ENCODE peak calls at places on chromosomes 13 and 19, in five cellular contexts. One of them, this sample, is unnamed.

GRCh38 chr13:31545616-31546015 is 193.7 kb upstream of the RXFP2 start:
- DNase-seq in DND-41: no peak
- DNase-seq in thoracic aorta: no peak
- DNase-seq in fibroblast of pulmonary artery: peak; percentile 49
- DNase-seq in A673: no peak
- DNase-seq in this sample: no peak

GRCh38 chr19:1027953-1028902 is 1.8 kb downstream of the CNN2 start:
- DNase-seq in DND-41: peak; percentile 74
- DNase-seq in thoracic aorta: no peak
- DNase-seq in fibroblast of pulmonary artery: peak; percentile 94
- DNase-seq in A673: peak; percentile 90
- DNase-seq in this sample: peak; percentile 94

GRCh38 chr19:16124953-16125352 is 13.3 kb downstream of the RAB8A start:
- DNase-seq in DND-41: no peak
- DNase-seq in thoracic aorta: no peak
- DNase-seq in fibroblast of pulmonary artery: no peak
- DNase-seq in A673: no peak
- DNase-seq in this sample: no peak

GRCh38 chr19:17553256-17553655 is 2.2 kb upstream of the COLGALT1 start:
- DNase-seq in DND-41: peak; percentile 53
- DNase-seq in thoracic aorta: no peak
- DNase-seq in fibroblast of pulmonary artery: peak; percentile 99
- DNase-seq in A673: peak; percentile 97
- DNase-seq in this sample: peak; percentile 81

GRCh38 chr13:43089912-43090498 is 66.6 kb downstream of the DNAJC15 start:
- DNase-seq in DND-41: no peak
- DNase-seq in thoracic aorta: no peak
- DNase-seq in fibroblast of pulmonary artery: no peak
- DNase-seq in A673: no peak
- DNase-seq in this sample: no peak

GRCh38 chr13:23790591-23791170 is 98.5 kb downstream of the MIPEP start:
- DNase-seq in DND-41: no peak
- DNase-seq in thoracic aorta: no peak
- DNase-seq in fibroblast of pulmonary artery: peak; percentile 85
- DNase-seq in A673: no peak
- DNase-seq in this sample: peak; percentile 58

GRCh38 chr19:9075064-9075964 is 11.5 kb upstream of the OR1M1 start:
- DNase-seq in DND-41: peak; percentile 50
- DNase-seq in thoracic aorta: peak; percentile 50
- DNase-seq in fibroblast of pulmonary artery: peak; percentile 98
- DNase-seq in A673: peak; percentile 98
- DNase-seq in this sample: peak; percentile 0

GRCh38 chr13:113176292-113176691 is 17.8 kb downstream of the PROZ start:
- DNase-seq in DND-41: no peak
- DNase-seq in thoracic aorta: no peak
- DNase-seq in fibroblast of pulmonary artery: no peak
- DNase-seq in A673: no peak
- DNase-seq in this sample: no peak

GRCh38 chr13:40565282-40566148 is 100.9 kb downstream of the FOXO1 start:
- DNase-seq in DND-41: no peak
- DNase-seq in thoracic aorta: no peak
- DNase-seq in fibroblast of pulmonary artery: no peak
- DNase-seq in A673: no peak
- DNase-seq in this sample: no peak

GRCh38 chr13:106680796-106681482 is 113.0 kb upstream of the ARGLU1 start:
- DNase-seq in DND-41: no peak
- DNase-seq in thoracic aorta: no peak
- DNase-seq in fibroblast of pulmonary artery: no peak
- DNase-seq in A673: no peak
- DNase-seq in this sample: no peak

GRCh38 chr19:7153008-7153407 is 83.5 kb downstream of the ZNF557 start:
- DNase-seq in DND-41: no peak
- DNase-seq in thoracic aorta: no peak
- DNase-seq in fibroblast of pulmonary artery: no peak
- DNase-seq in A673: no peak
- DNase-seq in this sample: no peak

GRCh38 chr19:54162241-54162805 is 2.8 kb upstream of the LENG1 start:
- DNase-seq in DND-41: peak; percentile 88
- DNase-seq in thoracic aorta: peak; percentile 40
- DNase-seq in fibroblast of pulmonary artery: peak; percentile 62
- DNase-seq in A673: peak; percentile 85
- DNase-seq in this sample: no peak

GRCh38 chr19:45569619-45570421 is 14.8 kb downstream of the OPA3 start:
- DNase-seq in DND-41: peak; percentile 47
- DNase-seq in thoracic aorta: no peak
- DNase-seq in fibroblast of pulmonary artery: peak; percentile 46
- DNase-seq in A673: peak; percentile 58
- DNase-seq in this sample: no peak

GRCh38 chr13:113997845-113998751 is 24.2 kb upstream of the C13orf46 start:
- DNase-seq in DND-41: no peak
- DNase-seq in thoracic aorta: peak; percentile 68
- DNase-seq in fibroblast of pulmonary artery: peak; percentile 50
- DNase-seq in A673: no peak
- DNase-seq in this sample: peak; percentile 10

GRCh38 chr13:29480893-29481525 is 114.5 kb downstream of the SLC7A1 start:
- DNase-seq in DND-41: no peak
- DNase-seq in thoracic aorta: no peak
- DNase-seq in fibroblast of pulmonary artery: no peak
- DNase-seq in A673: no peak
- DNase-seq in this sample: no peak

GRCh38 chr19:4730740-4731171 is 7.1 kb upstream of the DPP9 start:
- DNase-seq in DND-41: peak; percentile 60
- DNase-seq in thoracic aorta: no peak
- DNase-seq in fibroblast of pulmonary artery: no peak
- DNase-seq in A673: peak; percentile 29
- DNase-seq in this sample: no peak

GRCh38 chr19:2188708-2189385 is 25.1 kb downstream of the DOT1L start:
- DNase-seq in DND-41: no peak
- DNase-seq in thoracic aorta: no peak
- DNase-seq in fibroblast of pulmonary artery: no peak
- DNase-seq in A673: no peak
- DNase-seq in this sample: no peak

GRCh38 chr19:13834308-13834790 is 39.1 kb downstream of the ZSWIM4 start:
- DNase-seq in DND-41: no peak
- DNase-seq in thoracic aorta: no peak
- DNase-seq in fibroblast of pulmonary artery: no peak
- DNase-seq in A673: no peak
- DNase-seq in this sample: no peak

GRCh38 chr19:41552558-41552957 is 23.4 kb upstream of the CEACAM21 start:
- DNase-seq in DND-41: no peak
- DNase-seq in thoracic aorta: no peak
- DNase-seq in fibroblast of pulmonary artery: no peak
- DNase-seq in A673: no peak
- DNase-seq in this sample: no peak

GRCh38 chr19:3932931-3933810 is at the start of gene NMRK2:
- DNase-seq in DND-41: no peak
- DNase-seq in thoracic aorta: no peak
- DNase-seq in fibroblast of pulmonary artery: no peak
- DNase-seq in A673: no peak
- DNase-seq in this sample: no peak

GRCh38 chr13:74450525-74450845 is 316.3 kb upstream of the KLF12 start:
- DNase-seq in DND-41: no peak
- DNase-seq in thoracic aorta: no peak
- DNase-seq in fibroblast of pulmonary artery: no peak
- DNase-seq in A673: no peak
- DNase-seq in this sample: no peak

GRCh38 chr13:107216046-107216715 is 648.2 kb upstream of the ARGLU1 start:
- DNase-seq in DND-41: no peak
- DNase-seq in thoracic aorta: no peak
- DNase-seq in fibroblast of pulmonary artery: no peak
- DNase-seq in A673: peak; percentile 40
- DNase-seq in this sample: no peak

GRCh38 chr19:13033819-13034611 is 38.7 kb downstream of the NFIX start:
- DNase-seq in DND-41: peak; percentile 57
- DNase-seq in thoracic aorta: no peak
- DNase-seq in fibroblast of pulmonary artery: peak; percentile 71
- DNase-seq in A673: peak; percentile 57
- DNase-seq in this sample: no peak

GRCh38 chr19:54969647-54970046 is 3.5 kb downstream of the NLRP2 start:
- DNase-seq in DND-41: no peak
- DNase-seq in thoracic aorta: no peak
- DNase-seq in fibroblast of pulmonary artery: no peak
- DNase-seq in A673: no peak
- DNase-seq in this sample: no peak

GRCh38 chr19:39951686-39952085 is 17.3 kb upstream of the FCGBP start:
- DNase-seq in DND-41: peak; percentile 2
- DNase-seq in thoracic aorta: no peak
- DNase-seq in fibroblast of pulmonary artery: peak; percentile 74
- DNase-seq in A673: no peak
- DNase-seq in this sample: no peak

GRCh38 chr19:4911314-4911713 is 2.0 kb downstream of the UHRF1 start:
- DNase-seq in DND-41: no peak
- DNase-seq in thoracic aorta: no peak
- DNase-seq in fibroblast of pulmonary artery: no peak
- DNase-seq in A673: peak; percentile 36
- DNase-seq in this sample: no peak

GRCh38 chr13:36445806-36446423 is 13.6 kb downstream of the CCNA1 start:
- DNase-seq in DND-41: no peak
- DNase-seq in thoracic aorta: no peak
- DNase-seq in fibroblast of pulmonary artery: peak; percentile 76
- DNase-seq in A673: no peak
- DNase-seq in this sample: no peak

GRCh38 chr19:6761053-6761676 is 6.1 kb downstream of the SH2D3A start:
- DNase-seq in DND-41: peak; percentile 53
- DNase-seq in thoracic aorta: no peak
- DNase-seq in fibroblast of pulmonary artery: no peak
- DNase-seq in A673: peak; percentile 70
- DNase-seq in this sample: no peak

GRCh38 chr13:75792526-75793187 is 156.5 kb downstream of the LMO7 start:
- DNase-seq in DND-41: no peak
- DNase-seq in thoracic aorta: no peak
- DNase-seq in fibroblast of pulmonary artery: peak; percentile 45
- DNase-seq in A673: no peak
- DNase-seq in this sample: no peak

GRCh38 chr19:33298146-33298911 is 4.0 kb downstream of the CEBPA start:
- DNase-seq in DND-41: no peak
- DNase-seq in thoracic aorta: no peak
- DNase-seq in fibroblast of pulmonary artery: no peak
- DNase-seq in A673: no peak
- DNase-seq in this sample: no peak

GRCh38 chr19:17614476-17614875 is 59.0 kb downstream of the COLGALT1 start:
- DNase-seq in DND-41: no peak
- DNase-seq in thoracic aorta: no peak
- DNase-seq in fibroblast of pulmonary artery: no peak
- DNase-seq in A673: no peak
- DNase-seq in this sample: no peak

GRCh38 chr13:111174377-111174776 is 59.3 kb downstream of the ARHGEF7 start:
- DNase-seq in DND-41: no peak
- DNase-seq in thoracic aorta: no peak
- DNase-seq in fibroblast of pulmonary artery: no peak
- DNase-seq in A673: no peak
- DNase-seq in this sample: no peak

GRCh38 chr13:35309711-35310110 is 166.8 kb downstream of the MAB21L1 start:
- DNase-seq in DND-41: no peak
- DNase-seq in thoracic aorta: no peak
- DNase-seq in fibroblast of pulmonary artery: no peak
- DNase-seq in A673: no peak
- DNase-seq in this sample: no peak

GRCh38 chr19:3398114-3398899 is 31.9 kb downstream of the NFIC start:
- DNase-seq in DND-41: no peak
- DNase-seq in thoracic aorta: no peak
- DNase-seq in fibroblast of pulmonary artery: no peak
- DNase-seq in A673: no peak
- DNase-seq in this sample: no peak

DNA sequence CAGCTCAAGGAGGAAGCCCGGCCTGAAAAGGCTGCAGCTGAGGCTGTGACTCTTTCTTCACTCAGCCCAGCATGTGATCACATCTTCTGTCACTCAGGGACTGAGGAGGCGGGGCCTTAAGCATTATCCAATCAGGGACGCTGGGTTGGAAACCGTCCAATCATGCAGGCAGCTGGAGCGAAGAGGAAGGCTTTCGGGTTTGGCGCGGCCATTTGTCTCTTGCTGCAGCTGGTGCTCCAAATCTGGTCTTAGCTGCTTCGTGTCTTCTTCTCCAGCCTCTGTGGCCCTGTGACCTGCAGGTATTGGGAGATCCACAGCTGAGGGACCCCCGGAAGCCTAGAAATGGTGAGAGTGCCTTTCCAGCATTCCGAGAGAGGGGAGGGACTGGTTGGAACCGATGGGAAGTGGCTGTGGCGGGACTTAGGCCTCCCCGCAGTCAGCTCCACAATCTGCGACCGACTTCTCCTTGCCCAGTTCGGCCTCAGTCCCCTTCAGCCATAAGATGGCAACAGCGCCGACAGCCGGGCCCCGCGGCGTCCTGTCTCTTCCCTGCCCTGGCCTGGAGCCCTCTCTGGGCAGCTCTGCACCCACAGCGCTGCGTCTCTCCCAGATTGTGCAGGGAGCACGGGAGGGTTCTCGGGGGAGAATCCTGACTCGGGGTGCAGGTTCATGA is at the start of gene ZNF90:
- DNase-seq in DND-41: no peak
- DNase-seq in thoracic aorta: peak; percentile 95
- DNase-seq in fibroblast of pulmonary artery: peak; percentile 97
- DNase-seq in A673: peak; percentile 23
- DNase-seq in this sample: peak; percentile 91
- TF ChIP-seq CTCF in DND-41: no peak
- TF ChIP-seq CTCF in thoracic aorta: no peak
- TF ChIP-seq CTCF in fibroblast of pulmonary artery: peak; percentile 3
- TF ChIP-seq CTCF in A673: no peak
- TF ChIP-seq CTCF in this sample: peak; percentile 1

GRCh38 chr19:18856385-18857126 is 24.8 kb downstream of the UPF1 start:
- DNase-seq in DND-41: no peak
- DNase-seq in thoracic aorta: no peak
- DNase-seq in fibroblast of pulmonary artery: peak; percentile 55
- DNase-seq in A673: peak; percentile 39
- DNase-seq in this sample: no peak
- TF ChIP-seq CTCF in DND-41: peak; percentile 43
- TF ChIP-seq CTCF in thoracic aorta: no peak
- TF ChIP-seq CTCF in fibroblast of pulmonary artery: peak; percentile 44
- TF ChIP-seq CTCF in A673: peak; percentile 47
- TF ChIP-seq CTCF in this sample: peak; percentile 53

GRCh38 chr19:46624958-46625661 is at the start of gene PTGIR:
- DNase-seq in DND-41: peak; percentile 54
- DNase-seq in thoracic aorta: peak; percentile 82
- DNase-seq in fibroblast of pulmonary artery: peak; percentile 93
- DNase-seq in A673: no peak
- DNase-seq in this sample: peak; percentile 37
- TF ChIP-seq CTCF in DND-41: no peak
- TF ChIP-seq CTCF in thoracic aorta: no peak
- TF ChIP-seq CTCF in fibroblast of pulmonary artery: no peak
- TF ChIP-seq CTCF in A673: no peak
- TF ChIP-seq CTCF in this sample: peak; percentile 9

GRCh38 chr13:52652980-52653303 is 306 bp downstream of the SUGT1 start:
- DNase-seq in DND-41: no peak
- DNase-seq in thoracic aorta: peak; percentile 4
- DNase-seq in fibroblast of pulmonary artery: no peak
- DNase-seq in A673: no peak
- DNase-seq in this sample: no peak

GRCh38 chr13:52651880-52652169 is 811 bp upstream of the SUGT1 start:
- DNase-seq in DND-41: no peak
- DNase-seq in thoracic aorta: no peak
- DNase-seq in fibroblast of pulmonary artery: no peak
- DNase-seq in A673: no peak
- DNase-seq in this sample: no peak

GRCh38 chr13:52646967-52647366 is 4.7 kb downstream of the HNRNPA1L2 start:
- DNase-seq in DND-41: no peak
- DNase-seq in thoracic aorta: no peak
- DNase-seq in fibroblast of pulmonary artery: no peak
- DNase-seq in A673: no peak
- DNase-seq in this sample: no peak

GRCh38 chr13:52650731-52651130 is 1.9 kb upstream of the SUGT1 start:
- DNase-seq in DND-41: no peak
- DNase-seq in thoracic aorta: no peak
- DNase-seq in fibroblast of pulmonary artery: no peak
- DNase-seq in A673: no peak
- DNase-seq in this sample: no peak

GRCh38 chr13:52652170-52652979 is at the start of gene SUGT1:
- DNase-seq in DND-41: peak; percentile 96
- DNase-seq in thoracic aorta: peak; percentile 91
- DNase-seq in fibroblast of pulmonary artery: peak; percentile 98
- DNase-seq in A673: peak; percentile 99
- DNase-seq in this sample: peak; percentile 96
- TF ChIP-seq CTCF in DND-41: peak; percentile 88
- TF ChIP-seq CTCF in thoracic aorta: peak; percentile 78
- TF ChIP-seq CTCF in fibroblast of pulmonary artery: peak; percentile 64
- TF ChIP-seq CTCF in A673: peak; percentile 77
- TF ChIP-seq CTCF in this sample: peak; percentile 70

This sample was measured in AG09319.